ENCODE peak calls at places on chromosomes 12 and 14, in eight cellular contexts. One of them, this sample, is unnamed.

GRCh38 chr12:127179199-127179598 is 1087.8 kb upstream of the TMEM132C start:
- DNase-seq in foreskin fibroblast: peak
- DNase-seq in CD14-positive monocyte: no peak
- DNase-seq in AG04450: no peak
- DNase-seq in Panc1: no peak
- DNase-seq in GM10248: no peak
- DNase-seq in AG09309: no peak
- DNase-seq in uterus: no peak
- DNase-seq in this sample: no peak

GRCh38 chr14:69048456-69048855 is 69.4 kb upstream of the ACTN1 start:
- DNase-seq in foreskin fibroblast: no peak
- DNase-seq in CD14-positive monocyte: no peak
- DNase-seq in AG04450: no peak
- DNase-seq in Panc1: no peak
- DNase-seq in GM10248: no peak
- DNase-seq in AG09309: no peak
- DNase-seq in uterus: no peak
- DNase-seq in this sample: peak

GRCh38 chr12:62438098-62438692 is 28.4 kb upstream of the MON2 start:
- DNase-seq in foreskin fibroblast: peak
- DNase-seq in CD14-positive monocyte: no peak
- DNase-seq in AG04450: peak
- DNase-seq in Panc1: peak
- DNase-seq in GM10248: peak
- DNase-seq in AG09309: peak
- DNase-seq in uterus: peak
- DNase-seq in this sample: peak

GRCh38 chr12:1791104-1791927 is 29.0 kb upstream of the LRTM2 start:
- DNase-seq in foreskin fibroblast: peak
- DNase-seq in CD14-positive monocyte: peak
- DNase-seq in AG04450: no peak
- DNase-seq in Panc1: no peak
- DNase-seq in GM10248: peak
- DNase-seq in AG09309: no peak
- DNase-seq in uterus: peak
- DNase-seq in this sample: peak

GRCh38 chr12:6684609-6685008 is 4.6 kb downstream of the ZNF384 start:
- DNase-seq in foreskin fibroblast: no peak
- DNase-seq in CD14-positive monocyte: no peak
- DNase-seq in AG04450: no peak
- DNase-seq in Panc1: no peak
- DNase-seq in GM10248: no peak
- DNase-seq in AG09309: no peak
- DNase-seq in uterus: no peak
- DNase-seq in this sample: peak

GRCh38 chr12:68113644-68114043 is 45.9 kb downstream of the IFNG start:
- DNase-seq in foreskin fibroblast: no peak
- DNase-seq in CD14-positive monocyte: no peak
- DNase-seq in AG04450: no peak
- DNase-seq in Panc1: no peak
- DNase-seq in GM10248: peak
- DNase-seq in AG09309: no peak
- DNase-seq in uterus: no peak
- DNase-seq in this sample: peak

GRCh38 chr12:85740190-85740589 is 96.0 kb downstream of the RASSF9 start:
- DNase-seq in foreskin fibroblast: peak
- DNase-seq in CD14-positive monocyte: no peak
- DNase-seq in AG04450: no peak
- DNase-seq in Panc1: no peak
- DNase-seq in GM10248: no peak
- DNase-seq in AG09309: no peak
- DNase-seq in uterus: no peak
- DNase-seq in this sample: no peak

GRCh38 chr14:68397371-68397779 is 395.5 kb downstream of the ZFP36L1 start:
- DNase-seq in foreskin fibroblast: no peak
- DNase-seq in CD14-positive monocyte: peak
- DNase-seq in AG04450: no peak
- DNase-seq in Panc1: no peak
- DNase-seq in GM10248: no peak
- DNase-seq in AG09309: no peak
- DNase-seq in uterus: no peak
- DNase-seq in this sample: no peak

GRCh38 chr14:96265387-96265786 is 9.4 kb downstream of the BDKRB1 start:
- DNase-seq in foreskin fibroblast: no peak
- DNase-seq in CD14-positive monocyte: no peak
- DNase-seq in AG04450: no peak
- DNase-seq in Panc1: no peak
- DNase-seq in GM10248: no peak
- DNase-seq in AG09309: no peak
- DNase-seq in uterus: no peak
- DNase-seq in this sample: no peak

GRCh38 chr12:115542656-115543055 is 734.8 kb downstream of the MED13L start:
- DNase-seq in foreskin fibroblast: no peak
- DNase-seq in CD14-positive monocyte: no peak
- DNase-seq in AG04450: no peak
- DNase-seq in Panc1: no peak
- DNase-seq in GM10248: no peak
- DNase-seq in AG09309: no peak
- DNase-seq in uterus: no peak
- DNase-seq in this sample: no peak

GRCh38 chr12:46886541-46887041 is 60.8 kb upstream of the SLC38A4 start:
- DNase-seq in foreskin fibroblast: peak
- DNase-seq in CD14-positive monocyte: no peak
- DNase-seq in AG04450: no peak
- DNase-seq in Panc1: no peak
- DNase-seq in GM10248: no peak
- DNase-seq in AG09309: peak
- DNase-seq in uterus: no peak
- DNase-seq in this sample: no peak

GRCh38 chr14:60863251-60863650 is 117.6 kb downstream of the TRMT5 start:
- DNase-seq in foreskin fibroblast: no peak
- DNase-seq in CD14-positive monocyte: no peak
- DNase-seq in AG04450: no peak
- DNase-seq in Panc1: no peak
- DNase-seq in GM10248: no peak
- DNase-seq in AG09309: no peak
- DNase-seq in uterus: no peak
- DNase-seq in this sample: no peak

GRCh38 chr14:64303471-64303917 is 9.3 kb upstream of the ESR2 start:
- DNase-seq in foreskin fibroblast: peak
- DNase-seq in CD14-positive monocyte: no peak
- DNase-seq in AG04450: no peak
- DNase-seq in Panc1: peak
- DNase-seq in GM10248: peak
- DNase-seq in AG09309: peak
- DNase-seq in uterus: no peak
- DNase-seq in this sample: no peak

GRCh38 chr12:11702959-11703358 is 53.5 kb downstream of the ETV6 start:
- DNase-seq in foreskin fibroblast: no peak
- DNase-seq in CD14-positive monocyte: no peak
- DNase-seq in AG04450: no peak
- DNase-seq in Panc1: no peak
- DNase-seq in GM10248: peak
- DNase-seq in AG09309: no peak
- DNase-seq in uterus: no peak
- DNase-seq in this sample: no peak

GRCh38 chr12:106386836-106387555 is 29.4 kb downstream of the POLR3B start:
- DNase-seq in foreskin fibroblast: no peak
- DNase-seq in CD14-positive monocyte: no peak
- DNase-seq in AG04450: peak
- DNase-seq in Panc1: no peak
- DNase-seq in GM10248: no peak
- DNase-seq in AG09309: peak
- DNase-seq in uterus: no peak
- DNase-seq in this sample: no peak

GRCh38 chr14:99273025-99273723 is 1.2 kb upstream of the BCL11B start:
- DNase-seq in foreskin fibroblast: no peak
- DNase-seq in CD14-positive monocyte: no peak
- DNase-seq in AG04450: no peak
- DNase-seq in Panc1: no peak
- DNase-seq in GM10248: no peak
- DNase-seq in AG09309: no peak
- DNase-seq in uterus: no peak
- DNase-seq in this sample: peak

GRCh38 chr14:99275222-99275584 is 3.2 kb upstream of the BCL11B start:
- DNase-seq in foreskin fibroblast: no peak
- DNase-seq in CD14-positive monocyte: no peak
- DNase-seq in AG04450: no peak
- DNase-seq in Panc1: no peak
- DNase-seq in GM10248: no peak
- DNase-seq in AG09309: no peak
- DNase-seq in uterus: no peak
- DNase-seq in this sample: no peak

GRCh38 chr14:99276482-99276881 is 4.5 kb upstream of the BCL11B start:
- DNase-seq in foreskin fibroblast: no peak
- DNase-seq in CD14-positive monocyte: no peak
- DNase-seq in AG04450: no peak
- DNase-seq in Panc1: no peak
- DNase-seq in GM10248: no peak
- DNase-seq in AG09309: no peak
- DNase-seq in uterus: no peak
- DNase-seq in this sample: no peak

GRCh38 chr14:99273724-99274345 is 1.8 kb upstream of the BCL11B start:
- DNase-seq in foreskin fibroblast: no peak
- DNase-seq in CD14-positive monocyte: no peak
- DNase-seq in AG04450: no peak
- DNase-seq in Panc1: no peak
- DNase-seq in GM10248: no peak
- DNase-seq in AG09309: no peak
- DNase-seq in uterus: no peak
- DNase-seq in this sample: peak

GRCh38 chr14:99274346-99275221 is 2.6 kb upstream of the BCL11B start:
- DNase-seq in foreskin fibroblast: peak
- DNase-seq in CD14-positive monocyte: no peak
- DNase-seq in AG04450: no peak
- DNase-seq in Panc1: no peak
- DNase-seq in GM10248: peak
- DNase-seq in AG09309: peak
- DNase-seq in uterus: peak
- DNase-seq in this sample: peak
- TF ChIP-seq CTCF in foreskin fibroblast: peak
- TF ChIP-seq CTCF in CD14-positive monocyte: no peak
- TF ChIP-seq CTCF in AG04450: peak
- TF ChIP-seq CTCF in Panc1: peak
- TF ChIP-seq CTCF in GM10248: peak
- TF ChIP-seq CTCF in AG09309: peak
- TF ChIP-seq CTCF in uterus: no peak
- TF ChIP-seq CTCF in this sample: no peak

GRCh38 chr12:63844391-63845341 is at the start of gene SRGAP1:
- DNase-seq in foreskin fibroblast: peak
- DNase-seq in CD14-positive monocyte: peak
- DNase-seq in AG04450: no peak
- DNase-seq in Panc1: no peak
- DNase-seq in GM10248: peak
- DNase-seq in AG09309: peak
- DNase-seq in uterus: peak
- DNase-seq in this sample: peak
- TF ChIP-seq CTCF in foreskin fibroblast: peak
- TF ChIP-seq CTCF in CD14-positive monocyte: no peak
- TF ChIP-seq CTCF in AG04450: peak
- TF ChIP-seq CTCF in Panc1: no peak
- TF ChIP-seq CTCF in GM10248: no peak
- TF ChIP-seq CTCF in AG09309: peak
- TF ChIP-seq CTCF in uterus: peak
- TF ChIP-seq CTCF in this sample: no peak

DNA sequence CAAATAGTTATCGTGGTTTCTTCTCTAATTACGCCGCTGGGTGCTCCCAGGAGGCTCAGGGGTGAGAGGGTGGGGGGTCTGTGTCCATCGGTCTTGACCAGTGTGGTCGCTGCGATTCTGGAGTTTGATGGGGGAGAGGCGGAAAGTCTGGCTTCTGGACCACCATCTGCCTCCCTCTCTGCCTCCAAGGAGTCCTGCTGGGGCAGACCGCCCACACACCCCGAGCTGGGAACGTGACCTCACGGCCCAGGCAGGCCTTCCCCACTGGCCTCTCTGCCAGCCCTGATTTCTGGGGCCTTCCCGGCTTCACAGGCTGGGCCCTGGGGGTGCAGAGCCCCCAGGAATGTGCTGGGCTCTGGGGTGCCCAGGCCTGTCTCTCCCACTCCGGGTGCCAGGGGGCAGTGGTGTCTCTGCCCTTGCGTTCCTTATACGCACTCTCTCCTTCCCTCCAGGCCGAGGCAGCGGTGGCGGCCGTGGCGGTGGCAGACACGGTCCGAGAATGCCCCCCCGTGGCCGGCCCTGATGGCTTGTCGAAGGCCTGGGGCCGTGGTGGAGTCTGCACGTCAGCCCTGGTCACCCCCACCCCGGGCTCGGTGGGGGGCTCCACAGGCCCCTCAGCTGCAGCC is 19.0 kb downstream of the KIF26A start:
- DNase-seq in foreskin fibroblast: no peak
- DNase-seq in CD14-positive monocyte: no peak
- DNase-seq in AG04450: no peak
- DNase-seq in Panc1: no peak
- DNase-seq in GM10248: no peak
- DNase-seq in AG09309: no peak
- DNase-seq in uterus: no peak
- DNase-seq in this sample: peak
- TF ChIP-seq CTCF in foreskin fibroblast: no peak
- TF ChIP-seq CTCF in CD14-positive monocyte: no peak
- TF ChIP-seq CTCF in AG04450: no peak
- TF ChIP-seq CTCF in Panc1: peak
- TF ChIP-seq CTCF in GM10248: no peak
- TF ChIP-seq CTCF in AG09309: no peak
- TF ChIP-seq CTCF in uterus: no peak
- TF ChIP-seq CTCF in this sample: peak

GRCh38 chr14:102955636-102956035 is 33.2 kb downstream of the AMN start:
- DNase-seq in foreskin fibroblast: no peak
- DNase-seq in CD14-positive monocyte: no peak
- DNase-seq in AG04450: no peak
- DNase-seq in Panc1: no peak
- DNase-seq in GM10248: no peak
- DNase-seq in AG09309: no peak
- DNase-seq in uterus: no peak
- DNase-seq in this sample: no peak
- TF ChIP-seq CTCF in foreskin fibroblast: no peak
- TF ChIP-seq CTCF in CD14-positive monocyte: no peak
- TF ChIP-seq CTCF in AG04450: no peak
- TF ChIP-seq CTCF in Panc1: no peak
- TF ChIP-seq CTCF in GM10248: no peak
- TF ChIP-seq CTCF in AG09309: no peak
- TF ChIP-seq CTCF in uterus: no peak
- TF ChIP-seq CTCF in this sample: no peak

GRCh38 chr12:96408993-96409392 is 8.8 kb upstream of the CDK17 start:
- DNase-seq in foreskin fibroblast: no peak
- DNase-seq in CD14-positive monocyte: no peak
- DNase-seq in AG04450: no peak
- DNase-seq in Panc1: no peak
- DNase-seq in GM10248: no peak
- DNase-seq in AG09309: no peak
- DNase-seq in uterus: no peak
- DNase-seq in this sample: no peak
- TF ChIP-seq CTCF in foreskin fibroblast: no peak
- TF ChIP-seq CTCF in CD14-positive monocyte: no peak
- TF ChIP-seq CTCF in AG04450: no peak
- TF ChIP-seq CTCF in Panc1: no peak
- TF ChIP-seq CTCF in GM10248: no peak
- TF ChIP-seq CTCF in AG09309: no peak
- TF ChIP-seq CTCF in uterus: no peak
- TF ChIP-seq CTCF in this sample: no peak